ENCODE peak calls at places on chromosomes 2 and 18, in eight cellular contexts. Z, I, E, F, P, L, M and T are unnamed samples.

GRCh38 chr2:16745466-16745865 is 79.8 kb upstream of the CYRIA start:
- DNase-seq in I (no peak), E (no peak), F (no peak), Z (no peak), L (no peak), M (no peak), P (no peak), T (no peak)

GRCh38 chr18:37065221-37065620 is 236.3 kb downstream of the KIAA1328 start:
- DNase-seq in I (no peak), F (no peak), M (no peak), E (no peak), P (no peak), Z (no peak), L (no peak), T (no peak)

GRCh38 chr2:178629463-178629862 is 149.2 kb downstream of the PLEKHA3 start:
- DNase-seq in P (no peak), I (no peak), E (no peak), Z (no peak), F (no peak), M (no peak), L (peak), T (no peak)

GRCh38 chr2:141707486-141707885 is 423.3 kb downstream of the LRP1B start:
- DNase-seq in Z (no peak), E (no peak), M (no peak), P (no peak), L (no peak), I (no peak), F (no peak), T (no peak)

GRCh38 chr18:23069481-23069880 is 65.8 kb upstream of the CABLES1 start:
- DNase-seq in Z (no peak), M (peak), P (no peak), I (no peak), F (no peak), E (peak), L (no peak), T (no peak)

GRCh38 chr2:193738892-193739291 is 1544.2 kb upstream of the TMEFF2 start:
- DNase-seq in F (no peak), P (no peak), E (no peak), I (no peak), M (no peak), Z (no peak), L (no peak), T (no peak)

GRCh38 chr2:214410128-214410775 is 602 bp upstream of the VWC2L start:
- DNase-seq in Z (no peak), P (no peak), F (no peak), I (no peak), M (no peak), E (no peak), L (no peak), T (no peak)

GRCh38 chr2:8525582-8526402 is 156.1 kb upstream of the ID2 start:
- DNase-seq in L (peak), I (peak), E (no peak), M (no peak), Z (peak), P (peak), F (no peak), T (peak)

GRCh38 chr2:136131961-136132839 is 14.3 kb upstream of the CXCR4 start:
- DNase-seq in Z (no peak), P (no peak), E (peak), F (no peak), M (peak), L (no peak), I (no peak), T (no peak)

GRCh38 chr18:31954349-31954748 is 11.4 kb upstream of the TRAPPC8 start:
- DNase-seq in L (no peak), P (no peak), F (no peak), I (peak), Z (peak), E (no peak), M (no peak), T (no peak)

GRCh38 chr2:178574789-178575188 is 94.5 kb downstream of the PLEKHA3 start:
- DNase-seq in F (no peak), E (no peak), P (no peak), M (no peak), L (no peak), Z (no peak), I (no peak), T (no peak)

GRCh38 chr2:164694275-164694695 is 73.0 kb upstream of the GRB14 start:
- DNase-seq in Z (no peak), M (no peak), E (no peak), F (no peak), L (no peak), I (no peak), P (no peak), T (no peak)

GRCh38 chr2:191318037-191318728 is 73.0 kb downstream of the MYO1B start:
- DNase-seq in M (no peak), E (no peak), P (no peak), I (no peak), Z (peak), F (no peak), L (no peak), T (no peak)